ENCODE peak calls at places on chromosomes 13 and 19, in nine cellular contexts. R, L, I, G, Z, A, S, C and Q are unnamed samples.

GRCh38 chr13:78589206-78589605 is 14.1 kb downstream of the POU4F1 start:
- DNase-seq in R (no peak), L (no peak), I (no peak), G (peak; percentile 94), Z (no peak), A (peak; percentile 44), S (no peak), C (no peak), Q (no peak)

GRCh38 chr13:52862358-52863206 is 14.1 kb upstream of the PCDH8 start:
- DNase-seq in R (no peak), L (no peak), I (no peak), G (peak; percentile 77), Z (no peak), A (peak; percentile 8), S (no peak), C (no peak), Q (no peak)

GRCh38 chr13:97422118-97423054 is 11.6 kb upstream of the RAP2A start:
- DNase-seq in R (no peak), L (no peak), I (no peak), G (no peak), Z (no peak), A (no peak), S (no peak), C (no peak), Q (no peak)

GRCh38 chr13:26038931-26039475 is 12.8 kb downstream of the SHISA2 start:
- DNase-seq in R (no peak), L (no peak), I (no peak), G (no peak), Z (no peak), A (no peak), S (no peak), C (no peak), Q (no peak)

GRCh38 chr13:21330126-21330861 is 128.8 kb downstream of the ZDHHC20 start:
- DNase-seq in R (peak; percentile 60), L (no peak), I (no peak), G (no peak), Z (no peak), A (no peak), S (no peak), C (no peak), Q (no peak)

GRCh38 chr13:43874512-43875092 is 4.9 kb downstream of the CCDC122 start:
- DNase-seq in R (no peak), L (no peak), I (no peak), G (peak; percentile 31), Z (no peak), A (peak; percentile 58), S (no peak), C (no peak), Q (no peak)

GRCh38 chr19:58439576-58440554 is at the start of gene ZNF132:
- DNase-seq in R (peak; percentile 98), L (peak; percentile 92), I (peak; percentile 99), G (peak; percentile 100), Z (peak; percentile 99), A (peak; percentile 100), S (peak; percentile 100), C (peak; percentile 95), Q (peak; percentile 88)

GRCh38 chr13:113013878-113014751 is 45.1 kb downstream of the MCF2L start:
- DNase-seq in R (no peak), L (no peak), I (no peak), G (no peak), Z (no peak), A (no peak), S (no peak), C (no peak), Q (no peak)

GRCh38 chr13:30148171-30148754 is 159.1 kb downstream of the KATNAL1 start:
- DNase-seq in R (no peak), L (no peak), I (no peak), G (no peak), Z (no peak), A (no peak), S (no peak), C (no peak), Q (peak; percentile 72)

GRCh38 chr13:27654059-27654458 is 32.4 kb downstream of the POLR1D start:
- DNase-seq in R (no peak), L (no peak), I (no peak), G (no peak), Z (no peak), A (no peak), S (no peak), C (no peak), Q (no peak)

GRCh38 chr13:21637296-21637695 is 33.3 kb upstream of the MICU2 start:
- DNase-seq in R (no peak), L (peak; percentile 86), I (no peak), G (peak; percentile 10), Z (no peak), A (peak; percentile 14), S (no peak), C (no peak), Q (peak; percentile 33)

GRCh38 chr13:28409648-28410047 is 85.3 kb downstream of the FLT1 start:
- DNase-seq in R (no peak), L (no peak), I (no peak), G (no peak), Z (no peak), A (no peak), S (no peak), C (no peak), Q (no peak)

GRCh38 chr19:57888494-57889231 is at the start of gene ZNF814:
- DNase-seq in R (peak; percentile 55), L (peak; percentile 88), I (peak; percentile 58), G (peak; percentile 99), Z (peak; percentile 75), A (peak; percentile 91), S (peak; percentile 89), C (peak; percentile 66), Q (peak; percentile 72)

GRCh38 chr13:47661076-47661475 is 340.0 kb downstream of the SUCLA2 start:
- DNase-seq in R (no peak), L (no peak), I (no peak), G (no peak), Z (no peak), A (peak; percentile 79), S (no peak), C (no peak), Q (no peak)

GRCh38 chr13:107534548-107534947 is 680.8 kb downstream of the LIG4 start:
- DNase-seq in R (no peak), L (no peak), I (no peak), G (no peak), Z (no peak), A (no peak), S (no peak), C (no peak), Q (no peak)

GRCh38 chr13:75365724-75366173 is 116.2 kb downstream of the TBC1D4 start:
- DNase-seq in R (peak; percentile 78), L (no peak), I (no peak), G (peak; percentile 39), Z (no peak), A (peak; percentile 36), S (no peak), C (no peak), Q (no peak)

GRCh38 chr13:24502567-24503375 is 9.8 kb downstream of the PARP4 start:
- DNase-seq in R (no peak), L (peak; percentile 78), I (peak; percentile 41), G (no peak), Z (no peak), A (peak; percentile 43), S (no peak), C (no peak), Q (no peak)

GRCh38 chr13:24505256-24505655 is 7.3 kb downstream of the PARP4 start:
- DNase-seq in R (no peak), L (no peak), I (no peak), G (no peak), Z (no peak), A (peak; percentile 83), S (no peak), C (no peak), Q (no peak)

GRCh38 chr13:24503376-24503690 is 9.2 kb downstream of the PARP4 start:
- DNase-seq in R (no peak), L (peak; percentile 62), I (no peak), G (no peak), Z (no peak), A (no peak), S (no peak), C (no peak), Q (no peak)

GRCh38 chr13:24505756-24506155 is 6.8 kb downstream of the PARP4 start:
- DNase-seq in R (no peak), L (no peak), I (no peak), G (no peak), Z (no peak), A (no peak), S (no peak), C (no peak), Q (no peak)

GRCh38 chr13:24506698-24507335 is 5.8 kb downstream of the PARP4 start:
- DNase-seq in R (no peak), L (no peak), I (no peak), G (peak; percentile 21), Z (no peak), A (no peak), S (no peak), C (no peak), Q (no peak)
- TF ChIP-seq CTCF in R (no peak), L (no peak), I (no peak), G (no peak), Z (no peak), A (no peak), S (no peak), C (no peak), Q (no peak)

GRCh38 chr19:11373885-11374448 is 499 bp upstream of the SWSAP1 start:
- DNase-seq in R (no peak), L (no peak), I (no peak), G (no peak), Z (no peak), A (no peak), S (no peak), C (no peak), Q (no peak)
- H3K27ac ChIP-seq in R (peak overlapping the region; percentile 94), L (peak overlapping the region; percentile 97), I (peak overlapping the region; percentile 94), G (peak overlapping the region; percentile 29), Z (peak overlapping the region; percentile 93), A (peak overlapping the region; percentile 94), S (peak overlapping the region; percentile 98), C (peak overlapping the region; percentile 98), Q (peak overlapping the region; percentile 83)

DNA sequence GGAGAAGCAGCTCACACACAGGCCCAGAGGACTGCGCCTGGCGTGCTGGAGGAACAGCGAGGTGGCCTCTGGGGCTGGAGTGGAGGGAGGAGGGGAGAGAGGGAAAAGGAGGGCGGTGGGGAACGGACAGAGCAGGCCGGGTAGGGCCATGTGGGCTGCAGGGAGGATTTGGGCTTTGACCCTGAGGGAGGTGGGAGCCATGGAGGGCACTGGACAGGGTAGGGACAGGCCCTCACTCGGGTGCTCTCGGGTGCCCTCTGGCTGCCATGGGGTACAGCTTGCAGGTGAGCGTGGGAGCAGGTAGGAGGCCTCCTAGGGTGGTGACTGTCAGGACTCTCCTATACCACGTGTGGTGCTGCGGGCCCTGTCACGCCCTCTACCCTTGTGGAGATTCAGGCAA is 22.8 kb downstream of the PLIN4 start:
- DNase-seq in R (no peak), L (peak; percentile 65), I (no peak), G (peak; percentile 44), Z (no peak), A (no peak), S (no peak), C (no peak), Q (no peak)
- TF ChIP-seq CTCF in R (peak; percentile 19), L (peak; percentile 36), I (no peak), G (peak; percentile 31), Z (peak; percentile 44), A (no peak), S (no peak), C (no peak), Q (no peak)

DNA sequence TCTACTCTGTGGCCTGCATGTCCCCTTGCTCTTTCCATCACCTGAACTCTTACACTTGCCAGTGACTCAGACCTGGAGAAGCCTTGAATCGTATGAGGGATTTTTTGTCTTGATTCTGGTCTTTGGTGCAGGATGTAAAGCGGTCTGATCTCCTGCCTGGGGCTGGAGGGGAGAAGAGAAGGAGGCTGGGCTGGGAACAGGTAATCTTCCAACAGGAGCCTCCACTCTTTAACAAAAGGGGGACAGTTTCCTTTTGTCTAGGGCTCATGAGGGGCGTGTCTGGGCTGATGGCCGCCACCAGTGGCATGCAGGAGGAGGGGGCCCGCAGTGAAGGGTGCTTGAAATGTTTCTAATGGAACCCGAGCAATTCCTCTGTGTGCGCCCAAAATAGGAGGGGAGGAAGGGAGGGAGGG is 24.7 kb downstream of the NFIX start:
- DNase-seq in R (no peak), L (no peak), I (no peak), G (peak; percentile 93), Z (no peak), A (no peak), S (no peak), C (no peak), Q (no peak)
- H3K27ac ChIP-seq in R (no peak overlapping the region), L (peak overlapping the region; percentile 92), I (peak overlapping the region; percentile 99), G (no peak overlapping the region), Z (peak overlapping the region; percentile 97), A (no peak overlapping the region), S (peak overlapping the region; percentile 98), C (peak overlapping the region; percentile 95), Q (no peak overlapping the region)